ENCODE peak calls at places on chromosome 4, in eight cellular contexts. One of them, this sample, is unnamed.

GRCh38 chr4:99844048-99844447 is 27.4 kb downstream of the DAPP1 start:
- DNase-seq in cardiac fibroblast: no peak
- DNase-seq in nucleus accumbens: no peak
- DNase-seq in GM12878: no peak
- DNase-seq in GOT3: no peak
- DNase-seq in naive thymus-derived CD8-positive, alpha-beta T cell: no peak
- DNase-seq in NCI-H1930: no peak
- DNase-seq in T-helper 9 cell: no peak
- DNase-seq in this sample: no peak

GRCh38 chr4:56307423-56307822 is 79.9 kb downstream of the AASDH start:
- DNase-seq in cardiac fibroblast: no peak
- DNase-seq in nucleus accumbens: no peak
- DNase-seq in GM12878: no peak
- DNase-seq in GOT3: no peak
- DNase-seq in naive thymus-derived CD8-positive, alpha-beta T cell: no peak
- DNase-seq in NCI-H1930: no peak
- DNase-seq in T-helper 9 cell: no peak
- DNase-seq in this sample: no peak

GRCh38 chr4:134668237-134668636 is 466.6 kb upstream of the PABPC4L start:
- DNase-seq in cardiac fibroblast: no peak
- DNase-seq in nucleus accumbens: no peak
- DNase-seq in GM12878: no peak
- DNase-seq in GOT3: no peak
- DNase-seq in naive thymus-derived CD8-positive, alpha-beta T cell: no peak
- DNase-seq in NCI-H1930: no peak
- DNase-seq in T-helper 9 cell: no peak
- DNase-seq in this sample: no peak

GRCh38 chr4:48153791-48154550 is 19.9 kb upstream of the TXK start:
- DNase-seq in cardiac fibroblast: no peak
- DNase-seq in nucleus accumbens: no peak
- DNase-seq in GM12878: peak
- DNase-seq in GOT3: no peak
- DNase-seq in naive thymus-derived CD8-positive, alpha-beta T cell: no peak
- DNase-seq in NCI-H1930: no peak
- DNase-seq in T-helper 9 cell: no peak
- DNase-seq in this sample: no peak

GRCh38 chr4:38678078-38678477 is 14.1 kb downstream of the KLF3 start:
- DNase-seq in cardiac fibroblast: peak
- DNase-seq in nucleus accumbens: no peak
- DNase-seq in GM12878: no peak
- DNase-seq in GOT3: no peak
- DNase-seq in naive thymus-derived CD8-positive, alpha-beta T cell: no peak
- DNase-seq in NCI-H1930: no peak
- DNase-seq in T-helper 9 cell: no peak
- DNase-seq in this sample: peak

GRCh38 chr4:123479944-123480343 is 83.3 kb downstream of the SPRY1 start:
- DNase-seq in cardiac fibroblast: peak
- DNase-seq in nucleus accumbens: no peak
- DNase-seq in GM12878: no peak
- DNase-seq in GOT3: no peak
- DNase-seq in naive thymus-derived CD8-positive, alpha-beta T cell: no peak
- DNase-seq in NCI-H1930: no peak
- DNase-seq in T-helper 9 cell: no peak
- DNase-seq in this sample: no peak

GRCh38 chr4:85543832-85544231 is 68.9 kb downstream of the ARHGAP24 start:
- DNase-seq in cardiac fibroblast: peak
- DNase-seq in nucleus accumbens: no peak
- DNase-seq in GM12878: no peak
- DNase-seq in GOT3: no peak
- DNase-seq in naive thymus-derived CD8-positive, alpha-beta T cell: no peak
- DNase-seq in NCI-H1930: no peak
- DNase-seq in T-helper 9 cell: no peak
- DNase-seq in this sample: peak

GRCh38 chr4:156953951-156954350 is 17.6 kb downstream of the PDGFC start:
- DNase-seq in cardiac fibroblast: no peak
- DNase-seq in nucleus accumbens: no peak
- DNase-seq in GM12878: no peak
- DNase-seq in GOT3: no peak
- DNase-seq in naive thymus-derived CD8-positive, alpha-beta T cell: no peak
- DNase-seq in NCI-H1930: no peak
- DNase-seq in T-helper 9 cell: no peak
- DNase-seq in this sample: no peak

GRCh38 chr4:26410385-26411293 is 79.6 kb downstream of the CCKAR start:
- DNase-seq in cardiac fibroblast: peak
- DNase-seq in nucleus accumbens: no peak
- DNase-seq in GM12878: peak
- DNase-seq in GOT3: no peak
- DNase-seq in naive thymus-derived CD8-positive, alpha-beta T cell: peak
- DNase-seq in NCI-H1930: peak
- DNase-seq in T-helper 9 cell: peak
- DNase-seq in this sample: peak

GRCh38 chr4:83810428-83810827 is 274.5 kb downstream of the GPAT3 start:
- DNase-seq in cardiac fibroblast: no peak
- DNase-seq in nucleus accumbens: no peak
- DNase-seq in GM12878: no peak
- DNase-seq in GOT3: no peak
- DNase-seq in naive thymus-derived CD8-positive, alpha-beta T cell: no peak
- DNase-seq in NCI-H1930: no peak
- DNase-seq in T-helper 9 cell: no peak
- DNase-seq in this sample: no peak

GRCh38 chr4:109912706-109913621 is at the start of gene EGF:
- DNase-seq in cardiac fibroblast: peak
- DNase-seq in nucleus accumbens: no peak
- DNase-seq in GM12878: no peak
- DNase-seq in GOT3: no peak
- DNase-seq in naive thymus-derived CD8-positive, alpha-beta T cell: no peak
- DNase-seq in NCI-H1930: no peak
- DNase-seq in T-helper 9 cell: no peak
- DNase-seq in this sample: no peak

GRCh38 chr4:175971393-175972179 is 94.1 kb upstream of the WDR17 start:
- DNase-seq in cardiac fibroblast: no peak
- DNase-seq in nucleus accumbens: no peak
- DNase-seq in GM12878: no peak
- DNase-seq in GOT3: no peak
- DNase-seq in naive thymus-derived CD8-positive, alpha-beta T cell: no peak
- DNase-seq in NCI-H1930: no peak
- DNase-seq in T-helper 9 cell: no peak
- DNase-seq in this sample: no peak

GRCh38 chr4:183241771-183242170 is 78.3 kb downstream of the CLDN22 start:
- DNase-seq in cardiac fibroblast: peak
- DNase-seq in nucleus accumbens: no peak
- DNase-seq in GM12878: no peak
- DNase-seq in GOT3: no peak
- DNase-seq in naive thymus-derived CD8-positive, alpha-beta T cell: no peak
- DNase-seq in NCI-H1930: no peak
- DNase-seq in T-helper 9 cell: no peak
- DNase-seq in this sample: no peak

GRCh38 chr4:88765729-88766128 is 68.1 kb upstream of the NAP1L5 start:
- DNase-seq in cardiac fibroblast: peak
- DNase-seq in nucleus accumbens: no peak
- DNase-seq in GM12878: no peak
- DNase-seq in GOT3: no peak
- DNase-seq in naive thymus-derived CD8-positive, alpha-beta T cell: no peak
- DNase-seq in NCI-H1930: no peak
- DNase-seq in T-helper 9 cell: no peak
- DNase-seq in this sample: peak

GRCh38 chr4:169229571-169230028 is 41.2 kb downstream of the SH3RF1 start:
- DNase-seq in cardiac fibroblast: peak
- DNase-seq in nucleus accumbens: no peak
- DNase-seq in GM12878: no peak
- DNase-seq in GOT3: no peak
- DNase-seq in naive thymus-derived CD8-positive, alpha-beta T cell: no peak
- DNase-seq in NCI-H1930: no peak
- DNase-seq in T-helper 9 cell: no peak
- DNase-seq in this sample: peak

GRCh38 chr4:1033840-1034551 is 22.6 kb downstream of the FGFRL1 start:
- DNase-seq in cardiac fibroblast: peak
- DNase-seq in nucleus accumbens: peak
- DNase-seq in GM12878: no peak
- DNase-seq in GOT3: no peak
- DNase-seq in naive thymus-derived CD8-positive, alpha-beta T cell: no peak
- DNase-seq in NCI-H1930: no peak
- DNase-seq in T-helper 9 cell: no peak
- DNase-seq in this sample: peak

GRCh38 chr4:26069218-26069617 is 155.2 kb downstream of the SMIM20 start:
- DNase-seq in cardiac fibroblast: peak
- DNase-seq in nucleus accumbens: no peak
- DNase-seq in GM12878: no peak
- DNase-seq in GOT3: no peak
- DNase-seq in naive thymus-derived CD8-positive, alpha-beta T cell: no peak
- DNase-seq in NCI-H1930: no peak
- DNase-seq in T-helper 9 cell: no peak
- DNase-seq in this sample: no peak

GRCh38 chr4:175421506-175421905 is 390.6 kb downstream of the GPM6A start:
- DNase-seq in cardiac fibroblast: no peak
- DNase-seq in nucleus accumbens: no peak
- DNase-seq in GM12878: no peak
- DNase-seq in GOT3: no peak
- DNase-seq in naive thymus-derived CD8-positive, alpha-beta T cell: no peak
- DNase-seq in NCI-H1930: no peak
- DNase-seq in T-helper 9 cell: no peak
- DNase-seq in this sample: no peak

GRCh38 chr4:107888237-107888636 is 43.1 kb upstream of the CYP2U1 start:
- DNase-seq in cardiac fibroblast: no peak
- DNase-seq in nucleus accumbens: no peak
- DNase-seq in GM12878: no peak
- DNase-seq in GOT3: no peak
- DNase-seq in naive thymus-derived CD8-positive, alpha-beta T cell: no peak
- DNase-seq in NCI-H1930: no peak
- DNase-seq in T-helper 9 cell: no peak
- DNase-seq in this sample: no peak

GRCh38 chr4:180150818-180151217 is 2092.4 kb upstream of the TENM3 start:
- DNase-seq in cardiac fibroblast: no peak
- DNase-seq in nucleus accumbens: no peak
- DNase-seq in GM12878: no peak
- DNase-seq in GOT3: no peak
- DNase-seq in naive thymus-derived CD8-positive, alpha-beta T cell: no peak
- DNase-seq in NCI-H1930: no peak
- DNase-seq in T-helper 9 cell: no peak
- DNase-seq in this sample: no peak

GRCh38 chr4:124867551-124867950 is 155.0 kb upstream of the ANKRD50 start:
- DNase-seq in cardiac fibroblast: no peak
- DNase-seq in nucleus accumbens: no peak
- DNase-seq in GM12878: no peak
- DNase-seq in GOT3: no peak
- DNase-seq in naive thymus-derived CD8-positive, alpha-beta T cell: no peak
- DNase-seq in NCI-H1930: no peak
- DNase-seq in T-helper 9 cell: no peak
- DNase-seq in this sample: no peak

GRCh38 chr4:61079976-61080375 is 120.2 kb upstream of the ADGRL3 start:
- DNase-seq in cardiac fibroblast: no peak
- DNase-seq in nucleus accumbens: no peak
- DNase-seq in GM12878: no peak
- DNase-seq in GOT3: no peak
- DNase-seq in naive thymus-derived CD8-positive, alpha-beta T cell: no peak
- DNase-seq in NCI-H1930: no peak
- DNase-seq in T-helper 9 cell: no peak
- DNase-seq in this sample: no peak